ENCODE peak calls at places on chromosomes 1 and 21, in nine cellular contexts. Y is body of pancreas; H is CD8-positive, alpha-beta T cell; T is aorta; C is psoas muscle; N is stomach; G is breast epithelium; V is CD4-positive, alpha-beta memory T cell; L is sigmoid colon. M is an unnamed sample. For H3K4me1, the result is how much of the 10 kb centered on the place peaks cover.

GRCh38 chr1:147264158-147264768 is 21.8 kb downstream of the CHD1L start:
- DNase-seq in H (no peak), C (no peak), N (no peak), V (no peak), G (no peak), L (no peak), Y (no peak), T (no peak), M (no peak)

GRCh38 chr1:98278055-98278454 is 357.2 kb upstream of the DPYD start:
- DNase-seq in L (no peak), Y (no peak), H (no peak), N (no peak), V (no peak), C (no peak), G (no peak), T (no peak), M (peak)

GRCh38 chr1:91712981-91713841 is 172.7 kb downstream of the TGFBR3 start:
- DNase-seq in H (peak), G (no peak), V (peak), N (no peak), Y (peak), C (peak), L (peak), T (no peak), M (peak)

GRCh38 chr1:217747156-217747769 is 116.1 kb downstream of the SPATA17 start:
- DNase-seq in L (no peak), C (no peak), T (no peak), Y (no peak), V (peak), N (no peak), G (no peak), H (no peak), M (peak)

GRCh38 chr1:151832318-151832984 is 849 bp upstream of the RORC start:
- DNase-seq in L (peak), T (no peak), G (peak), C (peak), N (peak), V (no peak), H (no peak), Y (peak), M (no peak)

GRCh38 chr1:224057461-224058199 is 56.3 kb upstream of the FBXO28 start:
- DNase-seq in N (no peak), C (no peak), V (no peak), H (no peak), L (no peak), T (no peak), Y (no peak), G (no peak), M (no peak)

GRCh38 chr1:119327066-119327435 is 41.5 kb upstream of the HAO2 start:
- DNase-seq in G (no peak), L (peak), Y (no peak), V (no peak), C (no peak), T (no peak), N (no peak), H (no peak), M (peak)

GRCh38 chr1:7220007-7220406 is 434.8 kb downstream of the CAMTA1 start:
- DNase-seq in T (no peak), N (no peak), V (no peak), C (no peak), G (no peak), H (no peak), L (no peak), Y (no peak), M (no peak)

GRCh38 chr21:29793712-29794111 is 146.1 kb downstream of the GRIK1 start:
- DNase-seq in L (no peak), G (no peak), H (no peak), N (no peak), V (no peak), T (no peak), C (no peak), Y (no peak), M (no peak)

GRCh38 chr1:196689001-196689400 is 37.2 kb downstream of the CFH start:
- DNase-seq in H (no peak), G (no peak), N (no peak), C (no peak), V (no peak), T (no peak), L (no peak), Y (no peak), M (no peak)

GRCh38 chr1:39902121-39902807 is 547 bp upstream of the MYCL start:
- DNase-seq in T (peak), Y (peak), N (peak), V (peak), C (peak), L (no peak), H (peak), G (peak), M (peak)

GRCh38 chr1:26959722-26960624 is at the start of gene KDF1:
- DNase-seq in L (no peak), Y (peak), C (no peak), G (peak), T (no peak), V (peak), H (peak), N (peak), M (peak)

GRCh38 chr1:87117761-87118160 is 203.3 kb downstream of the HS2ST1 start:
- DNase-seq in V (no peak), L (no peak), Y (no peak), G (no peak), T (no peak), N (no peak), C (no peak), H (no peak), M (no peak)

GRCh38 chr1:53210954-53211353 is 9.5 kb downstream of the CZIB start:
- DNase-seq in G (no peak), T (no peak), C (no peak), V (no peak), N (no peak), H (no peak), L (no peak), Y (no peak), M (no peak)

GRCh38 chr1:157652859-157653493 is 47.6 kb downstream of the FCRL3 start:
- DNase-seq in Y (no peak), T (no peak), H (no peak), V (no peak), L (no peak), G (no peak), C (no peak), N (no peak), M (no peak)

GRCh38 chr1:245516178-245516829 is 361.5 kb downstream of the KIF26B start:
- DNase-seq in H (no peak), Y (no peak), C (no peak), N (no peak), V (no peak), T (no peak), L (no peak), G (no peak), M (no peak)

GRCh38 chr21:46633561-46633960 is 1.9 kb upstream of the PRMT2 start:
- DNase-seq in T (no peak), C (no peak), V (peak), N (no peak), G (no peak), H (peak), Y (no peak), L (no peak), M (no peak)

GRCh38 chr1:99975569-99975968 is 5.8 kb downstream of the SLC35A3 start:
- DNase-seq in V (no peak), N (no peak), T (no peak), L (no peak), H (no peak), Y (no peak), C (no peak), G (no peak), M (no peak)

GRCh38 chr21:18677632-18678031 is 274.0 kb upstream of the TMPRSS15 start:
- DNase-seq in N (no peak), H (no peak), T (no peak), C (no peak), L (no peak), G (no peak), Y (no peak), V (no peak), M (no peak)

GRCh38 chr1:154326546-154327465 is 1.5 kb downstream of the ATP8B2 start:
- DNase-seq in V (no peak), L (peak), C (peak), T (peak), Y (no peak), H (peak), N (no peak), G (no peak), M (no peak)

DNA sequence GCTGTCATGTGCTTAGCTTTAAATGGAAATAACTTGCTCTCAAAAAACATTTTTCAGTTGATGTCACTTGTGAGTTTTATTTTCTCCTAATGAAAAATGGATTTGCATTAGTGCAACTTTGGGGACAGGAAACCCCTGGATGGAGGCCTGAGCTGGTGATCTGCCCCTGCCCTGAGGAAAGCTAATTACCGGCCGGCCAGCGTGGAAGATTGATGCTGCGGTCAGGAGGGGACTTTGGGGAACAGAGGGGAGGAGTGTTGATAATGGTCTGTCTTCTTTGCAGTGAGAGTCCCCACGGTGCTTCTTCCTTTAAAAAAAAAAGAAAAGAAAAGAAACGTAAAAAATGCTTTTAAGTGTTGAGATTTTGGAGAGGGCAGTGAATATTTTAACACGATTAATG is 66.9 kb upstream of the ANGPTL1 start:
- DNase-seq in L (no peak), T (no peak), Y (no peak), G (no peak), H (no peak), N (no peak), C (no peak), V (no peak), M (no peak)
- H3K4me1 ChIP-seq in L (half or more), T (under half), Y (under half), G (under half), H (under half), N (under half), C (under half), V (under half), M (under half)

DNA sequence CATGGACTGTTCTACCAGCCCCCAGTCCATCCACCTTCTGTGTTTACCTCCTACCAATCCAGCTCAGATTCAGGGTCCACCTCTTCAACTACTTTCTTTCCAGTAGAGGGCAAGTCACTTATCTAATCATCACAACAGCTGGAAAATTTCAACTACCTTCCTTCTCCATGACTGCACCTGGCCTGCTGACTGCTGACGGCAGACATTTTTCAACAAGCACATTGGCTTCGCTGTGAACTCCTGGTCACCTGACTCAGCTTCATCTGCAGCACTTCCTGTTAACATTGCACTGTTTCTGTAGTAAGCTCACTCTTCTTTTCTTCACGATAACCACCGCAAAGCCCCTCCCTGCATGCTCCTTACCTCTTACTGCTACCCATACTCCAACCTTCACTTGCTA is 405.7 kb downstream of the NTNG1 start:
- DNase-seq in G (no peak), N (no peak), L (no peak), H (no peak), T (no peak), Y (no peak), V (no peak), C (no peak), M (no peak)
- H3K4me1 ChIP-seq in G (under half), N (under half), L (under half), H (under half), T (under half), Y (under half), V (under half), C (under half), M (under half)

GRCh38 chr1:67793562-67793961 is 39.7 kb downstream of the GNG12 start:
- DNase-seq in H (no peak), Y (no peak), L (no peak), G (no peak), N (no peak), V (no peak), T (no peak), C (no peak), M (no peak)
- H3K4me1 ChIP-seq in H (under half), Y (under half), L (under half), G (under half), N (under half), V (under half), T (under half), C (under half), M (under half)

GRCh38 chr1:24765308-24765988 is 20.2 kb downstream of the CLIC4 start:
- DNase-seq in T (no peak), L (no peak), N (no peak), H (no peak), C (no peak), G (no peak), V (no peak), Y (peak), M (peak)

GRCh38 chr1:24764439-24764838 is 19.2 kb downstream of the CLIC4 start:
- DNase-seq in T (no peak), C (no peak), H (no peak), V (no peak), L (no peak), N (no peak), G (no peak), Y (no peak), M (no peak)

GRCh38 chr1:24767351-24767750 is 22.1 kb downstream of the CLIC4 start:
- DNase-seq in L (no peak), G (no peak), T (no peak), H (no peak), C (no peak), Y (peak), V (no peak), N (no peak), M (no peak)

GRCh38 chr1:24763671-24764070 is 18.4 kb downstream of the CLIC4 start:
- DNase-seq in Y (no peak), H (no peak), N (no peak), C (no peak), G (no peak), L (no peak), V (no peak), T (no peak), M (no peak)

GRCh38 chr1:24764848-24765247 is 19.6 kb downstream of the CLIC4 start:
- DNase-seq in L (no peak), C (no peak), H (no peak), T (no peak), Y (no peak), G (no peak), N (no peak), V (no peak), M (no peak)
- H3K4me1 ChIP-seq in L (half or more), C (under half), H (under half), T (under half), Y (under half), G (under half), N (under half), V (under half), M (under half)

GRCh38 chr1:220915117-220915440 is 35.8 kb downstream of the HLX start:
- DNase-seq in C (no peak), N (no peak), H (no peak), Y (no peak), V (no peak), G (no peak), L (no peak), T (no peak), M (no peak)

GRCh38 chr1:220917101-220917500 is 37.9 kb downstream of the HLX start:
- DNase-seq in Y (no peak), L (no peak), G (no peak), V (no peak), C (no peak), T (no peak), N (no peak), H (no peak), M (no peak)

GRCh38 chr1:220917535-220918209 is 38.4 kb downstream of the HLX start:
- DNase-seq in Y (no peak), G (no peak), N (no peak), L (no peak), C (no peak), T (no peak), V (no peak), H (no peak), M (no peak)

GRCh38 chr1:220914283-220915116 is 35.3 kb downstream of the HLX start:
- DNase-seq in C (no peak), L (no peak), H (no peak), T (no peak), N (no peak), G (no peak), V (no peak), Y (no peak), M (peak)

GRCh38 chr1:220915954-220916353 is 36.7 kb downstream of the HLX start:
- DNase-seq in H (no peak), N (no peak), V (no peak), C (no peak), L (no peak), T (no peak), G (no peak), Y (no peak), M (no peak)
- H3K4me1 ChIP-seq in H (under half), N (under half), V (under half), C (under half), L (under half), T (under half), G (under half), Y (under half), M (under half)

DNA sequence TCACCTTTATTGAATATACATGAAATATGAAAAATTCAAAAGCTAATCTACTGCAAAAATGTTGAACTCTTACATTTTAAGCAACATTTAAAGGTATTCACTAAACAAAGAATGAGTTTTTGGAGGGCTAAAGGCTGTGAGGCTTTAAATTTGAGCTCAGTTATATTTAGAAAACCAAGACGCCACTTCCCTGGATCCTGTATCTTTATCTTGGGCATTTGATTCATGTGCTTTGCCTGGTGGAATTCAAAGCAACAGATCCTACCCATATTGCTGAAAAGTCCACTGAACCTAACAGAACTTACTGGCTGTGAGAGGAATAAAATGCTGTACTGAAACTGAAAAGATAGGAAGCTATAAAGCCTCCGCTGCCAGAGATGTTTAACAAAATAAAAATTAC is 14.3 kb downstream of the FOXJ3 start:
- DNase-seq in T (no peak), C (no peak), V (no peak), Y (no peak), G (no peak), L (no peak), N (no peak), H (no peak), M (no peak)
- H3K4me1 ChIP-seq in T (under half), C (half or more), V (half or more), Y (half or more), G (under half), L (half or more), N (under half), H (half or more), M (under half)

M was measured in mesendoderm.